ENCODE peak calls at places on chromosomes 6 and 20, in six cellular contexts. M is NCI-H345; Z is naive thymus-derived CD8-positive, alpha-beta T cell; I is occipital lobe; G is kidney tubule cell; E is posterior cingulate gyrus. V is an unnamed sample.

GRCh38 chr6:90328004-90328403 is 31.4 kb upstream of the BACH2 start:
- DNase-seq in M (no peak), Z (no peak), I (no peak), G (peak; percentile 72), E (no peak), V (no peak)

GRCh38 chr6:21188505-21189223 is 404.9 kb upstream of the SOX4 start:
- DNase-seq in M (peak; percentile 86), Z (no peak), I (no peak), G (peak; percentile 14), E (no peak), V (peak; percentile 87)

GRCh38 chr6:5950448-5950847 is 56.3 kb downstream of the NRN1 start:
- DNase-seq in M (no peak), Z (no peak), I (no peak), G (peak; percentile 26), E (no peak), V (no peak)

GRCh38 chr20:4375881-4376280 is 345.8 kb upstream of the PRND start:
- DNase-seq in M (no peak), Z (no peak), I (peak; percentile 35), G (no peak), E (peak; percentile 62), V (no peak)

GRCh38 chr6:74000582-74000981 is 304.6 kb downstream of the CD109 start:
- DNase-seq in M (no peak), Z (no peak), I (no peak), G (no peak), E (no peak), V (no peak)

GRCh38 chr6:31037692-31038091 is 27.4 kb downstream of the MUC22 start:
- DNase-seq in M (no peak), Z (no peak), I (peak; percentile 45), G (peak; percentile 94), E (no peak), V (no peak)

GRCh38 chr6:155311076-155311475 is 3.2 kb downstream of the TFB1M start:
- DNase-seq in M (peak; percentile 55), Z (no peak), I (no peak), G (no peak), E (no peak), V (peak; percentile 20)

GRCh38 chr20:8562356-8562755 is 430.3 kb downstream of the PLCB1 start:
- DNase-seq in M (no peak), Z (no peak), I (no peak), G (no peak), E (no peak), V (no peak)

GRCh38 chr6:27871919-27872633 is 40.1 kb downstream of the OR2B2 start:
- DNase-seq in M (peak; percentile 94), Z (peak; percentile 96), I (no peak), G (peak; percentile 93), E (no peak), V (peak; percentile 98)

GRCh38 chr6:97240222-97240621 is 42.8 kb downstream of the MMS22L start:
- DNase-seq in M (no peak), Z (no peak), I (no peak), G (peak; percentile 84), E (no peak), V (no peak)

GRCh38 chr6:106046116-106046853 is 39.9 kb upstream of the PRDM1 start:
- DNase-seq in M (no peak), Z (no peak), I (no peak), G (no peak), E (no peak), V (no peak)

GRCh38 chr20:52275243-52275817 is 83.8 kb upstream of the ZFP64 start:
- DNase-seq in M (no peak), Z (no peak), I (no peak), G (no peak), E (no peak), V (no peak)

GRCh38 chr6:99471638-99472037 is 43.6 kb downstream of the USP45 start:
- DNase-seq in M (no peak), Z (no peak), I (no peak), G (no peak), E (no peak), V (peak; percentile 59)

GRCh38 chr6:20670750-20671149 is 136.5 kb downstream of the CDKAL1 start:
- DNase-seq in M (no peak), Z (no peak), I (no peak), G (no peak), E (no peak), V (no peak)

GRCh38 chr6:51077967-51078518 is 259.4 kb downstream of the TFAP2B start:
- DNase-seq in M (peak; percentile 8), Z (no peak), I (no peak), G (no peak), E (no peak), V (no peak)

GRCh38 chr6:5453531-5453930 is 192.2 kb downstream of the FARS2 start:
- DNase-seq in M (no peak), Z (no peak), I (peak; percentile 9), G (peak; percentile 39), E (no peak), V (no peak)

GRCh38 chr20:16020971-16021370 is 552.3 kb downstream of the KIF16B start:
- DNase-seq in M (no peak), Z (no peak), I (no peak), G (peak; percentile 98), E (no peak), V (no peak)

GRCh38 chr6:29681811-29682210 is 859 bp upstream of the ZFP57 start:
- DNase-seq in M (no peak), Z (no peak), I (no peak), G (no peak), E (no peak), V (no peak)

GRCh38 chr6:32982084-32982701 is 13.8 kb downstream of the BRD2 start:
- DNase-seq in M (peak; percentile 70), Z (no peak), I (no peak), G (no peak), E (no peak), V (peak; percentile 18)

GRCh38 chr6:156912431-156912830 is 135.3 kb downstream of the ARID1B start:
- DNase-seq in M (no peak), Z (peak; percentile 23), I (no peak), G (no peak), E (no peak), V (no peak)

GRCh38 chr6:111157412-111157811 is 70.1 kb downstream of the SLC16A10 start:
- DNase-seq in M (no peak), Z (no peak), I (no peak), G (no peak), E (no peak), V (no peak)

GRCh38 chr20:41233976-41234514 is 83.5 kb downstream of the ZHX3 start:
- DNase-seq in M (no peak), Z (no peak), I (no peak), G (no peak), E (no peak), V (no peak)

GRCh38 chr20:46619445-46619844 is 31.8 kb downstream of the SLC13A3 start:
- DNase-seq in M (no peak), Z (no peak), I (no peak), G (no peak), E (no peak), V (no peak)

GRCh38 chr6:15511248-15512125 is 151.3 kb downstream of the DTNBP1 start:
- DNase-seq in M (no peak), Z (no peak), I (no peak), G (no peak), E (no peak), V (no peak)

GRCh38 chr6:7045331-7045730 is 62.4 kb upstream of the RREB1 start:
- DNase-seq in M (no peak), Z (no peak), I (no peak), G (no peak), E (no peak), V (no peak)

GRCh38 chr6:72579865-72580264 is 42.0 kb upstream of the KCNQ5 start:
- DNase-seq in M (no peak), Z (no peak), I (no peak), G (no peak), E (no peak), V (no peak)

GRCh38 chr6:70474751-70475150 is 61.4 kb downstream of the FAM135A start:
- DNase-seq in M (no peak), Z (no peak), I (no peak), G (peak; percentile 2), E (no peak), V (no peak)

GRCh38 chr6:159390384-159390783 is 221.2 kb downstream of the FNDC1 start:
- DNase-seq in M (no peak), Z (no peak), I (no peak), G (no peak), E (no peak), V (no peak)

GRCh38 chr20:7883309-7883708 is 56.9 kb downstream of the HAO1 start:
- DNase-seq in M (no peak), Z (no peak), I (no peak), G (no peak), E (no peak), V (no peak)

GRCh38 chr6:32835167-32835893 is 3.2 kb downstream of the TAP2 start:
- DNase-seq in M (no peak), Z (no peak), I (no peak), G (no peak), E (no peak), V (no peak)

GRCh38 chr6:8888468-8888867 is 453.1 kb upstream of the SLC35B3 start:
- DNase-seq in M (no peak), Z (no peak), I (no peak), G (peak; percentile 11), E (no peak), V (no peak)

GRCh38 chr20:38418509-38419204 is 16.5 kb downstream of the SNHG17 start:
- DNase-seq in M (no peak), Z (no peak), I (no peak), G (peak; percentile 8), E (no peak), V (no peak)

GRCh38 chr6:98036344-98036743 is 753.3 kb upstream of the MMS22L start:
- DNase-seq in M (no peak), Z (no peak), I (no peak), G (no peak), E (no peak), V (peak; percentile 48)

V was measured in NCI-H146.